ENCODE peak calls at places on chromosomes 16 and 17, in eight cellular contexts. One of them, this sample, is unnamed.

GRCh38 chr17:57760001-57760400 is 14.9 kb upstream of the CCDC182 start:
- DNase-seq in ELR: no peak
- DNase-seq in NCI-H510A treated with DMSO at 0.1 percent for 48 hours: no peak
- DNase-seq in NCI-H1092 treated with DMSO at 0.1 percent for 48 hours: no peak
- DNase-seq in EL: no peak
- DNase-seq in endodermal cell: no peak
- DNase-seq in brain microvascular endothelial cell: no peak
- DNase-seq in left kidney: no peak
- DNase-seq in this sample: no peak

GRCh38 chr16:67770371-67770991 is 35.9 kb downstream of the RANBP10 start:
- DNase-seq in endodermal cell: no peak
- DNase-seq in NCI-H1092 treated with DMSO at 0.1 percent for 48 hours: no peak
- DNase-seq in brain microvascular endothelial cell: peak
- DNase-seq in EL: no peak
- DNase-seq in ELR: no peak
- DNase-seq in left kidney: peak
- DNase-seq in NCI-H510A treated with DMSO at 0.1 percent for 48 hours: no peak
- DNase-seq in this sample: no peak

GRCh38 chr17:50129946-50130777 is at the start of gene SAMD14:
- DNase-seq in ELR: peak
- DNase-seq in brain microvascular endothelial cell: no peak
- DNase-seq in NCI-H510A treated with DMSO at 0.1 percent for 48 hours: peak
- DNase-seq in EL: no peak
- DNase-seq in endodermal cell: peak
- DNase-seq in NCI-H1092 treated with DMSO at 0.1 percent for 48 hours: no peak
- DNase-seq in left kidney: peak
- DNase-seq in this sample: no peak

GRCh38 chr17:46003907-46004748 is 5.1 kb downstream of the STH start:
- DNase-seq in NCI-H1092 treated with DMSO at 0.1 percent for 48 hours: peak
- DNase-seq in left kidney: no peak
- DNase-seq in NCI-H510A treated with DMSO at 0.1 percent for 48 hours: peak
- DNase-seq in ELR: no peak
- DNase-seq in EL: no peak
- DNase-seq in endodermal cell: no peak
- DNase-seq in brain microvascular endothelial cell: no peak
- DNase-seq in this sample: peak

GRCh38 chr16:3283525-3284447 is 495 bp downstream of the ZNF263 start:
- DNase-seq in EL: no peak
- DNase-seq in ELR: peak
- DNase-seq in NCI-H1092 treated with DMSO at 0.1 percent for 48 hours: no peak
- DNase-seq in left kidney: no peak
- DNase-seq in endodermal cell: peak
- DNase-seq in brain microvascular endothelial cell: no peak
- DNase-seq in NCI-H510A treated with DMSO at 0.1 percent for 48 hours: no peak
- DNase-seq in this sample: no peak

GRCh38 chr16:57469917-57470470 is 7.5 kb downstream of the POLR2C start:
- DNase-seq in EL: no peak
- DNase-seq in NCI-H1092 treated with DMSO at 0.1 percent for 48 hours: no peak
- DNase-seq in left kidney: no peak
- DNase-seq in NCI-H510A treated with DMSO at 0.1 percent for 48 hours: no peak
- DNase-seq in endodermal cell: no peak
- DNase-seq in ELR: no peak
- DNase-seq in brain microvascular endothelial cell: no peak
- DNase-seq in this sample: no peak

GRCh38 chr17:2366747-2367494 is 29.6 kb downstream of the SGSM2 start:
- DNase-seq in ELR: no peak
- DNase-seq in left kidney: no peak
- DNase-seq in EL: no peak
- DNase-seq in endodermal cell: peak
- DNase-seq in brain microvascular endothelial cell: no peak
- DNase-seq in NCI-H1092 treated with DMSO at 0.1 percent for 48 hours: no peak
- DNase-seq in NCI-H510A treated with DMSO at 0.1 percent for 48 hours: no peak
- DNase-seq in this sample: no peak

GRCh38 chr17:36877774-36878173 is 59.5 kb upstream of the LHX1 start:
- DNase-seq in NCI-H1092 treated with DMSO at 0.1 percent for 48 hours: no peak
- DNase-seq in EL: peak
- DNase-seq in NCI-H510A treated with DMSO at 0.1 percent for 48 hours: no peak
- DNase-seq in brain microvascular endothelial cell: no peak
- DNase-seq in left kidney: no peak
- DNase-seq in ELR: peak
- DNase-seq in endodermal cell: peak
- DNase-seq in this sample: no peak

GRCh38 chr16:10594312-10594950 is 14.0 kb upstream of the EMP2 start:
- DNase-seq in ELR: no peak
- DNase-seq in EL: no peak
- DNase-seq in brain microvascular endothelial cell: no peak
- DNase-seq in endodermal cell: no peak
- DNase-seq in left kidney: no peak
- DNase-seq in NCI-H1092 treated with DMSO at 0.1 percent for 48 hours: no peak
- DNase-seq in NCI-H510A treated with DMSO at 0.1 percent for 48 hours: peak
- DNase-seq in this sample: no peak

GRCh38 chr17:69325518-69326301 is 1.2 kb downstream of the ABCA5 start:
- DNase-seq in brain microvascular endothelial cell: no peak
- DNase-seq in ELR: no peak
- DNase-seq in endodermal cell: no peak
- DNase-seq in left kidney: peak
- DNase-seq in NCI-H1092 treated with DMSO at 0.1 percent for 48 hours: no peak
- DNase-seq in EL: no peak
- DNase-seq in NCI-H510A treated with DMSO at 0.1 percent for 48 hours: no peak
- DNase-seq in this sample: no peak

GRCh38 chr16:5490499-5490898 is 392.9 kb upstream of the EEF2KMT start:
- DNase-seq in left kidney: peak
- DNase-seq in EL: no peak
- DNase-seq in NCI-H510A treated with DMSO at 0.1 percent for 48 hours: no peak
- DNase-seq in ELR: peak
- DNase-seq in NCI-H1092 treated with DMSO at 0.1 percent for 48 hours: peak
- DNase-seq in brain microvascular endothelial cell: no peak
- DNase-seq in endodermal cell: peak
- DNase-seq in this sample: peak

GRCh38 chr17:57366558-57367351 is 110.4 kb downstream of the MSI2 start:
- DNase-seq in NCI-H1092 treated with DMSO at 0.1 percent for 48 hours: peak
- DNase-seq in brain microvascular endothelial cell: no peak
- DNase-seq in EL: no peak
- DNase-seq in ELR: no peak
- DNase-seq in endodermal cell: no peak
- DNase-seq in left kidney: peak
- DNase-seq in NCI-H510A treated with DMSO at 0.1 percent for 48 hours: no peak
- DNase-seq in this sample: no peak

GRCh38 chr16:89954462-89954861 is 5.9 kb downstream of the DEF8 start:
- DNase-seq in brain microvascular endothelial cell: no peak
- DNase-seq in left kidney: no peak
- DNase-seq in ELR: no peak
- DNase-seq in EL: no peak
- DNase-seq in NCI-H1092 treated with DMSO at 0.1 percent for 48 hours: no peak
- DNase-seq in endodermal cell: no peak
- DNase-seq in NCI-H510A treated with DMSO at 0.1 percent for 48 hours: no peak
- DNase-seq in this sample: no peak

GRCh38 chr17:28173071-28173561 is 130.6 kb downstream of the NLK start:
- DNase-seq in brain microvascular endothelial cell: no peak
- DNase-seq in NCI-H1092 treated with DMSO at 0.1 percent for 48 hours: no peak
- DNase-seq in EL: no peak
- DNase-seq in left kidney: peak
- DNase-seq in NCI-H510A treated with DMSO at 0.1 percent for 48 hours: peak
- DNase-seq in ELR: no peak
- DNase-seq in endodermal cell: no peak
- DNase-seq in this sample: no peak

GRCh38 chr17:76547183-76547641 is 7.4 kb downstream of the PRCD start:
- DNase-seq in EL: peak
- DNase-seq in brain microvascular endothelial cell: peak
- DNase-seq in NCI-H1092 treated with DMSO at 0.1 percent for 48 hours: peak
- DNase-seq in ELR: peak
- DNase-seq in endodermal cell: peak
- DNase-seq in left kidney: peak
- DNase-seq in NCI-H510A treated with DMSO at 0.1 percent for 48 hours: no peak
- DNase-seq in this sample: peak

GRCh38 chr17:17514361-17514992 is 18.3 kb upstream of the RASD1 start:
- DNase-seq in left kidney: no peak
- DNase-seq in EL: no peak
- DNase-seq in endodermal cell: no peak
- DNase-seq in ELR: no peak
- DNase-seq in NCI-H510A treated with DMSO at 0.1 percent for 48 hours: no peak
- DNase-seq in NCI-H1092 treated with DMSO at 0.1 percent for 48 hours: no peak
- DNase-seq in brain microvascular endothelial cell: no peak
- DNase-seq in this sample: no peak

GRCh38 chr17:62653831-62654829 is 26.7 kb downstream of the MRC2 start:
- DNase-seq in left kidney: peak
- DNase-seq in NCI-H1092 treated with DMSO at 0.1 percent for 48 hours: no peak
- DNase-seq in brain microvascular endothelial cell: no peak
- DNase-seq in endodermal cell: peak
- DNase-seq in EL: peak
- DNase-seq in NCI-H510A treated with DMSO at 0.1 percent for 48 hours: no peak
- DNase-seq in ELR: peak
- DNase-seq in this sample: no peak

GRCh38 chr16:28316056-28316455 is 23.7 kb downstream of the SBK1 start:
- DNase-seq in NCI-H1092 treated with DMSO at 0.1 percent for 48 hours: no peak
- DNase-seq in brain microvascular endothelial cell: no peak
- DNase-seq in ELR: no peak
- DNase-seq in left kidney: no peak
- DNase-seq in endodermal cell: no peak
- DNase-seq in EL: no peak
- DNase-seq in NCI-H510A treated with DMSO at 0.1 percent for 48 hours: no peak
- DNase-seq in this sample: no peak

GRCh38 chr16:23607740-23608139 is 11.6 kb upstream of the NDUFAB1 start:
- DNase-seq in left kidney: no peak
- DNase-seq in NCI-H1092 treated with DMSO at 0.1 percent for 48 hours: no peak
- DNase-seq in brain microvascular endothelial cell: peak
- DNase-seq in ELR: peak
- DNase-seq in endodermal cell: no peak
- DNase-seq in NCI-H510A treated with DMSO at 0.1 percent for 48 hours: no peak
- DNase-seq in EL: peak
- DNase-seq in this sample: no peak

GRCh38 chr17:12547829-12548228 is 117.9 kb upstream of the MYOCD start:
- DNase-seq in endodermal cell: no peak
- DNase-seq in brain microvascular endothelial cell: no peak
- DNase-seq in ELR: no peak
- DNase-seq in EL: no peak
- DNase-seq in NCI-H1092 treated with DMSO at 0.1 percent for 48 hours: no peak
- DNase-seq in NCI-H510A treated with DMSO at 0.1 percent for 48 hours: no peak
- DNase-seq in left kidney: no peak
- DNase-seq in this sample: no peak

GRCh38 chr17:30477758-30478115 is 529 bp downstream of the GOSR1 start:
- DNase-seq in endodermal cell: no peak
- DNase-seq in EL: peak
- DNase-seq in brain microvascular endothelial cell: peak
- DNase-seq in NCI-H1092 treated with DMSO at 0.1 percent for 48 hours: no peak
- DNase-seq in ELR: peak
- DNase-seq in NCI-H510A treated with DMSO at 0.1 percent for 48 hours: no peak
- DNase-seq in left kidney: no peak
- DNase-seq in this sample: peak

GRCh38 chr16:88914750-88915368 is 48.4 kb upstream of the PABPN1L start:
- DNase-seq in EL: peak
- DNase-seq in NCI-H1092 treated with DMSO at 0.1 percent for 48 hours: no peak
- DNase-seq in endodermal cell: no peak
- DNase-seq in left kidney: no peak
- DNase-seq in ELR: no peak
- DNase-seq in NCI-H510A treated with DMSO at 0.1 percent for 48 hours: no peak
- DNase-seq in brain microvascular endothelial cell: no peak
- DNase-seq in this sample: no peak

GRCh38 chr17:20922128-20922670 is 120.6 kb downstream of the USP22 start:
- DNase-seq in ELR: peak
- DNase-seq in endodermal cell: no peak
- DNase-seq in brain microvascular endothelial cell: peak
- DNase-seq in left kidney: no peak
- DNase-seq in NCI-H510A treated with DMSO at 0.1 percent for 48 hours: no peak
- DNase-seq in NCI-H1092 treated with DMSO at 0.1 percent for 48 hours: no peak
- DNase-seq in EL: peak
- DNase-seq in this sample: peak

GRCh38 chr17:38538906-38539305 is 66.8 kb downstream of the SRCIN1 start:
- DNase-seq in endodermal cell: no peak
- DNase-seq in NCI-H1092 treated with DMSO at 0.1 percent for 48 hours: peak
- DNase-seq in brain microvascular endothelial cell: no peak
- DNase-seq in NCI-H510A treated with DMSO at 0.1 percent for 48 hours: peak
- DNase-seq in ELR: no peak
- DNase-seq in EL: no peak
- DNase-seq in left kidney: no peak
- DNase-seq in this sample: no peak

GRCh38 chr17:79812969-79813825 is 16.3 kb upstream of the CBX8 start:
- DNase-seq in NCI-H1092 treated with DMSO at 0.1 percent for 48 hours: peak
- DNase-seq in endodermal cell: peak
- DNase-seq in EL: no peak
- DNase-seq in brain microvascular endothelial cell: no peak
- DNase-seq in ELR: no peak
- DNase-seq in NCI-H510A treated with DMSO at 0.1 percent for 48 hours: no peak
- DNase-seq in left kidney: peak
- DNase-seq in this sample: no peak

GRCh38 chr16:14485811-14486519 is 144.1 kb downstream of the PARN start:
- DNase-seq in left kidney: no peak
- DNase-seq in endodermal cell: no peak
- DNase-seq in EL: no peak
- DNase-seq in NCI-H1092 treated with DMSO at 0.1 percent for 48 hours: no peak
- DNase-seq in ELR: no peak
- DNase-seq in NCI-H510A treated with DMSO at 0.1 percent for 48 hours: no peak
- DNase-seq in brain microvascular endothelial cell: no peak
- DNase-seq in this sample: no peak

GRCh38 chr16:660459-661183 is 7.3 kb upstream of the RHOT2 start:
- DNase-seq in endodermal cell: peak
- DNase-seq in NCI-H510A treated with DMSO at 0.1 percent for 48 hours: no peak
- DNase-seq in left kidney: peak
- DNase-seq in NCI-H1092 treated with DMSO at 0.1 percent for 48 hours: peak
- DNase-seq in brain microvascular endothelial cell: peak
- DNase-seq in EL: peak
- DNase-seq in ELR: peak
- DNase-seq in this sample: no peak

GRCh38 chr17:5527647-5528250 is 41.4 kb downstream of the MIS12 start:
- DNase-seq in ELR: no peak
- DNase-seq in brain microvascular endothelial cell: no peak
- DNase-seq in NCI-H510A treated with DMSO at 0.1 percent for 48 hours: no peak
- DNase-seq in EL: no peak
- DNase-seq in left kidney: peak
- DNase-seq in NCI-H1092 treated with DMSO at 0.1 percent for 48 hours: no peak
- DNase-seq in endodermal cell: no peak
- DNase-seq in this sample: no peak

GRCh38 chr17:64653325-64653984 is 8.7 kb downstream of the SMURF2 start:
- DNase-seq in NCI-H1092 treated with DMSO at 0.1 percent for 48 hours: no peak
- DNase-seq in NCI-H510A treated with DMSO at 0.1 percent for 48 hours: no peak
- DNase-seq in left kidney: no peak
- DNase-seq in brain microvascular endothelial cell: no peak
- DNase-seq in endodermal cell: no peak
- DNase-seq in ELR: peak
- DNase-seq in EL: peak
- DNase-seq in this sample: no peak

GRCh38 chr16:12439443-12440232 is 364.0 kb downstream of the CPPED1 start:
- DNase-seq in left kidney: no peak
- DNase-seq in NCI-H1092 treated with DMSO at 0.1 percent for 48 hours: peak
- DNase-seq in endodermal cell: no peak
- DNase-seq in NCI-H510A treated with DMSO at 0.1 percent for 48 hours: peak
- DNase-seq in brain microvascular endothelial cell: no peak
- DNase-seq in ELR: no peak
- DNase-seq in EL: no peak
- DNase-seq in this sample: peak